ENCODE peak calls at places on chromosome 13, in eight cellular contexts. N is hypothalamus; T is lung microvascular endothelial cell; Y is T-cell; M is activated T-cell treated with anti-CD3 and anti-CD28 coated beads, Interleukin-2, amount 50 U/mL, for 72 hours; E is midbrain; K is posterior cingulate gyrus; P is astrocyte of the hippocampus. X is an unnamed sample.

GRCh38 chr13:41007359-41008118 is 11.6 kb downstream of the ELF1 start:
- DNase-seq in N (no peak), T (no peak), Y (no peak), M (peak), E (no peak), K (no peak), P (no peak), X (no peak)

GRCh38 chr13:44921931-44922758 is 67.1 kb downstream of the NUFIP1 start:
- DNase-seq in N (no peak), T (peak), Y (no peak), M (no peak), E (no peak), K (no peak), P (peak), X (no peak)

GRCh38 chr13:101258071-101258470 is 158.2 kb downstream of the NALCN start:
- DNase-seq in N (no peak), T (peak), Y (no peak), M (peak), E (no peak), K (no peak), P (peak), X (no peak)

GRCh38 chr13:49539746-49540145 is 44.0 kb downstream of the PHF11 start:
- DNase-seq in N (no peak), T (no peak), Y (no peak), M (no peak), E (no peak), K (no peak), P (no peak), X (no peak)

GRCh38 chr13:63092461-63092860 is 1676.8 kb upstream of the PCDH20 start:
- DNase-seq in N (no peak), T (no peak), Y (no peak), M (no peak), E (no peak), K (no peak), P (peak), X (no peak)

GRCh38 chr13:24277721-24278120 is 31.7 kb upstream of the C1QTNF9 start:
- DNase-seq in N (no peak), T (no peak), Y (no peak), M (no peak), E (no peak), K (no peak), P (no peak), X (no peak)

GRCh38 chr13:22915442-22916082 is 265.2 kb upstream of the SGCG start:
- DNase-seq in N (peak), T (peak), Y (no peak), M (no peak), E (peak), K (peak), P (peak), X (peak)

GRCh38 chr13:33218020-33218419 is 67.5 kb downstream of the STARD13 start:
- DNase-seq in N (no peak), T (no peak), Y (no peak), M (no peak), E (no peak), K (no peak), P (peak), X (no peak)

GRCh38 chr13:25420161-25420560 is 48.4 kb downstream of the ATP8A2 start:
- DNase-seq in N (no peak), T (no peak), Y (no peak), M (no peak), E (no peak), K (no peak), P (no peak), X (peak)

GRCh38 chr13:82800391-82800790 is 1081.9 kb downstream of the SLITRK1 start:
- DNase-seq in N (no peak), T (no peak), Y (no peak), M (no peak), E (no peak), K (no peak), P (peak), X (no peak)